ENCODE peak calls at places on chromosome 6, in eight cellular contexts. F is uterus, R is dorsolateral prefrontal cortex, O is suprapubic skin, V is GM23338, J is AG04449, D is hepatocyte, Z is NB4. M is an unnamed sample.

GRCh38 chr6:145904878-145905277 is 59.3 kb downstream of the SHPRH start:
- DNase-seq in F (no peak), Z (no peak), V (no peak), R (no peak), D (no peak), J (no peak), O (no peak), M (no peak)

GRCh38 chr6:10855233-10855632 is 16.9 kb upstream of the MAK start:
- DNase-seq in D (no peak), O (no peak), F (no peak), Z (peak; percentile 18), V (peak; percentile 42), R (no peak), J (no peak), M (no peak)

GRCh38 chr6:34200340-34200971 is 36.2 kb upstream of the HMGA1 start:
- DNase-seq in D (no peak), R (no peak), V (peak; percentile 70), O (no peak), Z (no peak), J (no peak), F (no peak), M (no peak)

GRCh38 chr6:68777956-68778355 is 142.9 kb downstream of the ADGRB3 start:
- DNase-seq in J (no peak), O (no peak), V (no peak), R (no peak), F (no peak), D (no peak), Z (no peak), M (no peak)

GRCh38 chr6:107840636-107841264 is 16.6 kb upstream of the SCML4 start:
- DNase-seq in R (no peak), D (no peak), Z (no peak), J (no peak), F (no peak), V (no peak), O (no peak), M (no peak)

GRCh38 chr6:15358579-15359327 is 112.9 kb downstream of the JARID2 start:
- DNase-seq in F (no peak), O (no peak), J (no peak), D (no peak), R (no peak), V (no peak), Z (peak; percentile 66), M (peak; percentile 47)

GRCh38 chr6:145892026-145892425 is 72.1 kb downstream of the SHPRH start:
- DNase-seq in V (no peak), D (no peak), J (no peak), O (no peak), F (no peak), Z (no peak), R (no peak), M (no peak)

GRCh38 chr6:158057213-158057987 is 75.7 kb downstream of the SYNJ2 start:
- DNase-seq in R (no peak), V (no peak), O (peak; percentile 65), D (no peak), J (peak; percentile 77), F (no peak), Z (peak; percentile 91), M (peak; percentile 74)

GRCh38 chr6:1601616-1602355 is 7.9 kb upstream of the FOXC1 start:
- DNase-seq in O (no peak), R (no peak), V (peak; percentile 31), F (no peak), Z (no peak), D (no peak), J (no peak), M (no peak)

GRCh38 chr6:165766457-165766856 is 103.4 kb upstream of the PDE10A start:
- DNase-seq in O (no peak), J (no peak), R (no peak), F (no peak), D (no peak), V (no peak), Z (no peak), M (no peak)

GRCh38 chr6:170178561-170179477 is 112.1 kb downstream of the DLL1 start:
- DNase-seq in D (no peak), V (peak; percentile 19), J (peak; percentile 0), O (peak; percentile 81), Z (no peak), R (no peak), F (peak; percentile 17), M (no peak)

GRCh38 chr6:8215631-8216030 is 113.3 kb upstream of the EEF1E1 start:
- DNase-seq in F (no peak), Z (no peak), O (no peak), R (no peak), J (peak; percentile 29), V (no peak), D (peak; percentile 43), M (no peak)

GRCh38 chr6:139329224-139329623 is 37.4 kb upstream of the TXLNB start:
- DNase-seq in D (no peak), R (no peak), O (no peak), F (no peak), J (no peak), Z (no peak), V (no peak), M (no peak)

GRCh38 chr6:56540950-56541600 is 101.6 kb downstream of the DST start:
- DNase-seq in J (no peak), D (peak; percentile 14), R (no peak), Z (peak; percentile 49), O (no peak), V (no peak), F (no peak), M (no peak)

GRCh38 chr6:32337166-32337805 is 34.4 kb downstream of the TSBP1 start:
- DNase-seq in D (no peak), R (no peak), F (no peak), V (no peak), Z (no peak), O (no peak), J (no peak), M (no peak)

GRCh38 chr6:11197175-11197535 is 35.3 kb downstream of the NEDD9 start:
- DNase-seq in F (no peak), J (peak; percentile 91), Z (no peak), R (no peak), D (no peak), O (no peak), V (peak; percentile 33), M (no peak)

GRCh38 chr6:34094474-34095135 is 51.3 kb downstream of the GRM4 start:
- DNase-seq in V (no peak), Z (no peak), R (no peak), D (no peak), J (no peak), O (no peak), F (no peak), M (no peak)

GRCh38 chr6:11575408-11576033 is 38.0 kb downstream of the TMEM170B start:
- DNase-seq in R (no peak), Z (peak; percentile 88), V (peak; percentile 86), O (no peak), J (peak; percentile 41), D (peak; percentile 87), F (peak; percentile 51), M (peak; percentile 52)

GRCh38 chr6:143323729-143324465 is 126.6 kb downstream of the ADAT2 start:
- DNase-seq in R (no peak), F (no peak), V (no peak), Z (peak; percentile 14), J (no peak), D (no peak), O (no peak), M (no peak)

GRCh38 chr6:33668914-33669313 is 42.6 kb downstream of the UQCC2 start:
- DNase-seq in D (peak; percentile 60), R (no peak), F (no peak), O (peak; percentile 70), Z (no peak), V (no peak), J (no peak), M (no peak)

DNA sequence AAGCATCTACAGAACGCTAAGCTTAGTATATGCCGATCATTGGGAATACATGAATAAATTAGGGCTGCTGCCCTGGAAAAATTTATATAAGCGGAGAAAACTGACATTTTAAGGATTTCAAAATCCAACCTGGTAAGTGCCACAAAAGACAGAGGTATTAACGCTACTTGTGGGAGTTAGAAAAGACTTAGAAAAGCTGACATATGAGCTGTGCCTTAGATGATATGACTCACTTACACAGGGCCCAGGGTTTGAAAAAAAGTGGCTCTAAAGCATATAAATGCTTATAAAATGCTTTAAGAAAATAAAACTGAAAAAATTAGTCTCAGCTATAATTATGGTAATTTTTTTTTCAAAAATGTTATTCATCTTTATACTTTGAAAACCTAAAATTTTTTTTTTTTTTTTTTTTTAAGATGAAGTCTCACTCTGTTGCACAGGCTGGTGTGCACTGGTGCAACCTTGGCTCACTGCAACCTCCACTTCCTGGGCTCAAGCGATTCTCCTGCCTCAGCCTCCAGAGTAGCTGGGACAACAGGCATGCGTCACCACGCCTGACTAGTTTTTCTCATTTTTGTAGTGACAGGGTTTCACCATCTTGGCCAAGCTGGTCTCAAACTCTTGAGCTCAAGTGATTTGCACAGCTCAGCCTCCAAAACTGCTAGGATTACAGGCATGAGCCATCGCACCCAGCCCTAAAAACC is 25.7 kb downstream of the EPB41L2 start:
- DNase-seq in V (no peak), R (no peak), D (no peak), Z (no peak), O (no peak), F (no peak), J (no peak), M (no peak)
- TF ChIP-seq CTCF in V (no peak), R (no peak), D (no peak), Z (no peak), O (no peak), F (no peak), J (no peak), M (no peak)

GRCh38 chr6:28988536-28989415 is 16.3 kb downstream of the ZNF311 start:
- DNase-seq in J (no peak), O (no peak), V (peak; percentile 97), D (peak; percentile 90), Z (peak; percentile 95), R (no peak), F (no peak), M (no peak)
- H3K4me3 ChIP-seq in J (peak overlapping the region; percentile 51), O (peak overlapping the region; percentile 36), V (peak overlapping the region; percentile 77), D (no peak overlapping the region), Z (peak overlapping the region; percentile 64), R (no peak overlapping the region), F (no peak overlapping the region), M (peak overlapping the region; percentile 46)

GRCh38 chr6:26659042-26659359 is 545 bp downstream of the ZNF322 start:
- DNase-seq in R (no peak), J (no peak), V (no peak), O (no peak), F (no peak), Z (no peak), D (no peak), M (no peak)

GRCh38 chr6:26657268-26657667 is 2.3 kb downstream of the ZNF322 start:
- DNase-seq in F (no peak), J (no peak), D (no peak), Z (peak; percentile 36), R (no peak), V (no peak), O (no peak), M (no peak)

DNA sequence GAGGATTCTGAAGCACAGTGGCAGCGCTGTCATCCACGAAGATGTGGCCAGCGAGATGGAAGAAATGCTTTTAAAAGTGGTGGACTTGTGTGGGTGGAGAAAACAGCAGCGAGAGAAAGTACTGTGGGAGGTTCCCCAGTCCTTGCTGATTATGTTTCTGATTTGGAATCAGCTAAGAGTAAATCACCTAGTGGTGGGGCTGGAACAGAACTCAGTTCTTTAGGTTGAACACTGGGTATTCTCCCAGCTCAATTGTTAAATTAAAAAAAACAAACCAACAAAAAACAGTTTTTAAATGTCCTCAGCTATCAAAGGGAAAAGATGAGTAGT is 515 bp upstream of the ZNF322 start:
- DNase-seq in O (no peak), F (no peak), V (peak; percentile 35), D (peak; percentile 29), J (no peak), R (no peak), Z (no peak), M (no peak)
- TF ChIP-seq CTCF in O (no peak), F (no peak), V (peak; percentile 43), D (peak; percentile 7), J (no peak), R (peak; percentile 43), Z (no peak), M (peak; percentile 35)

GRCh38 chr6:44074383-44075136 is 52.7 kb downstream of the MRPL14 start:
- DNase-seq in F (peak; percentile 81), D (peak; percentile 90), Z (peak; percentile 88), O (peak; percentile 82), J (no peak), V (peak; percentile 88), R (peak; percentile 79), M (no peak)
- H3K4me3 ChIP-seq in F (no peak overlapping the region), D (no peak overlapping the region), Z (peak overlapping the region; percentile 47), O (peak overlapping the region; percentile 58), J (no peak overlapping the region), V (peak overlapping the region; percentile 73), R (peak overlapping the region; percentile 64), M (no peak overlapping the region)